ENCODE peak calls at places on chromosomes 11 and 22, in nine cellular contexts. J is OCI-LY7, K is SK-N-SH, N is neural progenitor cell, E is GM23338, D is hepatocyte, O is MM.1S, L is HCT116, Z is PC-3. R is an unnamed sample. For H3K4me1, the result is how much of the 10 kb centered on the place peaks cover.

GRCh38 chr22:49638001-49638400 is 189.7 kb downstream of the BRD1 start:
- DNase-seq in J (no peak), K (no peak), N (no peak), E (no peak), D (no peak), O (no peak), L (no peak), Z (no peak), R (no peak)

GRCh38 chr22:17349172-17349571 is 20.1 kb upstream of the CECR2 start:
- DNase-seq in J (no peak), K (no peak), N (no peak), E (no peak), D (no peak), O (no peak), L (no peak), Z (no peak), R (no peak)

GRCh38 chr22:17576475-17576874 is 13.2 kb downstream of the SLC25A18 start:
- DNase-seq in J (no peak), K (no peak), N (no peak), E (peak), D (no peak), O (no peak), L (no peak), Z (peak), R (peak)

GRCh38 chr22:25749420-25750169 is 7.6 kb downstream of the MYO18B start:
- DNase-seq in J (no peak), K (no peak), N (no peak), E (no peak), D (no peak), O (no peak), L (no peak), Z (no peak), R (no peak)

GRCh38 chr22:43743131-43743530 is 69.0 kb downstream of the EFCAB6 start:
- DNase-seq in J (no peak), K (no peak), N (peak), E (peak), D (no peak), O (peak), L (no peak), Z (peak), R (no peak)

GRCh38 chr11:75499423-75500305 is 26.1 kb downstream of the GDPD5 start:
- DNase-seq in J (no peak), K (no peak), N (no peak), E (no peak), D (no peak), O (no peak), L (no peak), Z (peak), R (peak)

GRCh38 chr11:6606471-6607189 is 3.1 kb downstream of the ILK start:
- DNase-seq in J (peak), K (peak), N (peak), E (peak), D (peak), O (peak), L (peak), Z (peak), R (peak)

GRCh38 chr11:112797653-112798293 is 163.4 kb upstream of the NCAM1 start:
- DNase-seq in J (no peak), K (no peak), N (peak), E (peak), D (peak), O (peak), L (no peak), Z (peak), R (peak)

GRCh38 chr11:116471608-116472007 is 301.2 kb downstream of the BUD13 start:
- DNase-seq in J (no peak), K (no peak), N (no peak), E (no peak), D (peak), O (no peak), L (peak), Z (no peak), R (peak)

GRCh38 chr11:30143098-30143705 is 87.6 kb upstream of the FSHB start:
- DNase-seq in J (peak), K (peak), N (peak), E (peak), D (peak), O (peak), L (peak), Z (peak), R (peak)

GRCh38 chr11:131530411-131530810 is 160.0 kb downstream of the NTM start:
- DNase-seq in J (no peak), K (no peak), N (no peak), E (no peak), D (no peak), O (no peak), L (no peak), Z (no peak), R (no peak)

GRCh38 chr22:33539902-33540751 is 380.1 kb downstream of the LARGE1 start:
- DNase-seq in J (no peak), K (no peak), N (no peak), E (no peak), D (peak), O (no peak), L (no peak), Z (peak), R (peak)

GRCh38 chr11:97883086-97883485 is 1137.7 kb upstream of the CNTN5 start:
- DNase-seq in J (no peak), K (no peak), N (no peak), E (no peak), D (no peak), O (no peak), L (no peak), Z (no peak), R (no peak)

GRCh38 chr11:843818-844692 is 1.4 kb downstream of the TSPAN4 start:
- DNase-seq in J (no peak), K (no peak), N (peak), E (peak), D (peak), O (no peak), L (no peak), Z (peak), R (peak)

GRCh38 chr11:111540114-111540920 is at the start of gene LAYN:
- DNase-seq in J (no peak), K (peak), N (peak), E (peak), D (peak), O (no peak), L (no peak), Z (no peak), R (peak)
- TF ChIP-seq EZH2phosphoT487 in J (no peak), K (no peak), N (peak), E (no peak), D (no peak), O (no peak), L (no peak), Z (no peak), R (no peak)

GRCh38 chr11:48087974-48088681 is 107.8 kb downstream of the PTPRJ start:
- DNase-seq in J (no peak), K (no peak), N (no peak), E (no peak), D (no peak), O (no peak), L (no peak), Z (no peak), R (no peak)
- H3K4me1 ChIP-seq in J (under half), K (under half), N (under half), E (under half), D (under half), O (under half), L (under half), Z (under half), R (under half)

GRCh38 chr11:64877390-64878222 is 815 bp downstream of the EHD1 start:
- DNase-seq in J (peak), K (peak), N (peak), E (no peak), D (no peak), O (no peak), L (no peak), Z (peak), R (peak)
- TF ChIP-seq EZH2phosphoT487 in J (no peak), K (no peak), N (no peak), E (no peak), D (no peak), O (no peak), L (no peak), Z (no peak), R (no peak)

GRCh38 chr22:39409630-39410029 is 10.1 kb downstream of the TAB1 start:
- DNase-seq in J (no peak), K (no peak), N (no peak), E (no peak), D (no peak), O (no peak), L (no peak), Z (no peak), R (no peak)
- H3K4me1 ChIP-seq in J (under half), K (under half), N (under half), E (under half), D (under half), O (under half), L (under half), Z (under half), R (under half)